ENCODE peak calls at places on chromosomes 1 and 21, in nine cellular contexts. T is PC-9, G is bronchial epithelial cell, X is GM10248, B is vagina, P is thoracic aorta, R is Panc1, S is HFF-Myc, U is neural progenitor cell. L is an unnamed sample.
A peak's percentile ranks its signal among the peaks of the same experiment; 100 is the strongest.

GRCh38 chr1:17700981-17701870 is 53.9 kb upstream of the ACTL8 start:
- DNase-seq in T (no peak), G (no peak), X (no peak), B (no peak), P (no peak), R (no peak), S (no peak), U (no peak), L (no peak)

GRCh38 chr1:86648255-86648654 is 56.1 kb upstream of the SH3GLB1 start:
- DNase-seq in T (no peak), G (peak; percentile 95), X (no peak), B (no peak), P (no peak), R (peak; percentile 70), S (peak; percentile 2), U (no peak), L (no peak)

GRCh38 chr1:34164510-34165381 is at the start of gene CSMD2:
- DNase-seq in T (no peak), G (peak; percentile 4), X (no peak), B (no peak), P (no peak), R (no peak), S (no peak), U (peak; percentile 88), L (no peak)

GRCh38 chr1:67883069-67883468 is 49.8 kb upstream of the GNG12 start:
- DNase-seq in T (no peak), G (peak; percentile 96), X (no peak), B (no peak), P (no peak), R (no peak), S (no peak), U (no peak), L (no peak)

GRCh38 chr1:173733912-173734311 is 19.1 kb downstream of the KLHL20 start:
- DNase-seq in T (no peak), G (no peak), X (no peak), B (no peak), P (no peak), R (no peak), S (no peak), U (no peak), L (no peak)

GRCh38 chr1:220999872-221000863 is 120.9 kb downstream of the HLX start:
- DNase-seq in T (no peak), G (peak; percentile 1), X (no peak), B (no peak), P (no peak), R (no peak), S (no peak), U (no peak), L (no peak)

GRCh38 chr1:247209306-247209900 is 37.6 kb upstream of the ZNF124 start:
- DNase-seq in T (no peak), G (no peak), X (no peak), B (no peak), P (no peak), R (no peak), S (peak; percentile 3), U (no peak), L (no peak)

GRCh38 chr1:102434421-102434820 is 437.7 kb upstream of the OLFM3 start:
- DNase-seq in T (no peak), G (no peak), X (no peak), B (no peak), P (no peak), R (peak; percentile 2), S (no peak), U (peak; percentile 52), L (no peak)

GRCh38 chr1:148367596-148367995 is 115.5 kb downstream of the PPIAL4G start:
- DNase-seq in T (no peak), G (no peak), X (no peak), B (no peak), P (no peak), R (no peak), S (no peak), U (no peak), L (no peak)

GRCh38 chr1:101371259-101371658 is 134.4 kb downstream of the S1PR1 start:
- DNase-seq in T (no peak), G (peak; percentile 85), X (peak; percentile 71), B (no peak), P (no peak), R (no peak), S (peak; percentile 24), U (no peak), L (no peak)

GRCh38 chr1:236021424-236022135 is 43.3 kb downstream of the NID1 start:
- DNase-seq in T (no peak), G (no peak), X (no peak), B (no peak), P (no peak), R (no peak), S (no peak), U (no peak), L (no peak)

GRCh38 chr1:212288614-212289013 is 3.4 kb downstream of the PPP2R5A start:
- DNase-seq in T (no peak), G (peak; percentile 55), X (no peak), B (no peak), P (no peak), R (no peak), S (no peak), U (no peak), L (no peak)

GRCh38 chr1:47664356-47664755 is 226.5 kb downstream of the FOXD2 start:
- DNase-seq in T (no peak), G (no peak), X (no peak), B (peak; percentile 34), P (no peak), R (no peak), S (no peak), U (no peak), L (no peak)

GRCh38 chr1:110235839-110236682 is 25.9 kb downstream of the KCNC4 start:
- DNase-seq in T (peak; percentile 42), G (peak; percentile 98), X (no peak), B (no peak), P (no peak), R (no peak), S (peak; percentile 24), U (no peak), L (no peak)

GRCh38 chr1:234675561-234675960 is 65.6 kb upstream of the IRF2BP2 start:
- DNase-seq in T (no peak), G (no peak), X (no peak), B (no peak), P (no peak), R (no peak), S (no peak), U (no peak), L (no peak)

GRCh38 chr1:181175955-181176354 is 87.5 kb downstream of the IER5 start:
- DNase-seq in T (no peak), G (no peak), X (no peak), B (no peak), P (no peak), R (no peak), S (no peak), U (no peak), L (no peak)

GRCh38 chr21:42636535-42636914 is 16.9 kb upstream of the PDE9A start:
- DNase-seq in T (no peak), G (peak; percentile 93), X (no peak), B (no peak), P (no peak), R (no peak), S (no peak), U (no peak), L (no peak)

GRCh38 chr1:109655624-109656519 is at the start of gene GSTM4:
- DNase-seq in T (peak; percentile 43), G (peak; percentile 25), X (peak; percentile 91), B (no peak), P (peak; percentile 53), R (no peak), S (no peak), U (peak; percentile 86), L (peak; percentile 82)

GRCh38 chr1:44636711-44637589 is 37.3 kb downstream of the TMEM53 start:
- DNase-seq in T (no peak), G (peak; percentile 84), X (no peak), B (no peak), P (no peak), R (no peak), S (peak; percentile 55), U (no peak), L (no peak)
- TF ChIP-seq CTCF in T (no peak), G (no peak), X (no peak), B (no peak), P (no peak), R (no peak), S (no peak), U (no peak), L (no peak)

DNA sequence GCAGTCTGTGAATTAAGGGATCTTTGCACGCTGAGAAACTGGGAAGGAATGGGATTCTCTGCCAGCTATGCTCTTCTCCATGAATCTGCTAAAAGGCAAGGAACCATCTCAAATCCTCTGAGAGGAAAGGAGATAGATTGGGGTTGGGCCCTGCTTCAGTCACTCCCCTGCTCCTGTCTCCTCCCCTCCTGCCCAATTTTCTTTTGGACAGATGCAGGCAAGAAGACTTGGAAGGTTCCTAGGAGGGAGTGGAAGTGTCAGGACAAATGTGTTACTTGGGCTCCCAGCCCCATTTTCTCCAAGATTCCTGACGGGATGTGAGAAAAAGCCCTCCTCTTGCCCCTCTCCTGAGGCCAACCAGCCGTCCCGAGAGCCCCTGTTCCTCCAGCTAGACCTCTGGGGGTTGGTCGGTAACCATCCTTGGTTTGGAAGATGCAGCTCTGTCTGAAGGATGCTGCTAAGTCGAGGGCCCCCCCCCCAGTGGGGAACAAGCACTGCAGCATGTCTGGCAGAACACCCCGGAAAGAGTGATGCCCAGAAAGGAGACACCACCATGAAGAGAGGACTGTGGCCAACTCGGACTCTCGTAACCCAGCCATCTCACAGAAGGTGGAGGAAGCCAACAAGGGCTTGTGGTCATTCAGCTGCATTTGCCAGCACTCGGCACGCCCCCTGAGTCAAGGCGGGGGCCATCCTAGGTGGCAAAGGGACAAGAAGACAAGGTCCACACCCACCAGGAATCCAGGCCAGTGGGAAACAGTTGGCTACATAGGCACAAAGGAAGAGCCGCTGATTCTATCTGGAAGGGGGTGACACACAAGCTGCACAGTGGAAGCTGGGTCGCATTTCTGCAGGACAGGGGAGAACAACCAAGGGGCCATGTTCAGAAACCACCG is 43.7 kb downstream of the CDK18 start:
- DNase-seq in T (no peak), G (no peak), X (no peak), B (peak; percentile 91), P (no peak), R (no peak), S (no peak), U (no peak), L (no peak)
- TF ChIP-seq CTCF in T (no peak), G (no peak), X (no peak), B (no peak), P (no peak), R (no peak), S (no peak), U (no peak), L (no peak)

DNA sequence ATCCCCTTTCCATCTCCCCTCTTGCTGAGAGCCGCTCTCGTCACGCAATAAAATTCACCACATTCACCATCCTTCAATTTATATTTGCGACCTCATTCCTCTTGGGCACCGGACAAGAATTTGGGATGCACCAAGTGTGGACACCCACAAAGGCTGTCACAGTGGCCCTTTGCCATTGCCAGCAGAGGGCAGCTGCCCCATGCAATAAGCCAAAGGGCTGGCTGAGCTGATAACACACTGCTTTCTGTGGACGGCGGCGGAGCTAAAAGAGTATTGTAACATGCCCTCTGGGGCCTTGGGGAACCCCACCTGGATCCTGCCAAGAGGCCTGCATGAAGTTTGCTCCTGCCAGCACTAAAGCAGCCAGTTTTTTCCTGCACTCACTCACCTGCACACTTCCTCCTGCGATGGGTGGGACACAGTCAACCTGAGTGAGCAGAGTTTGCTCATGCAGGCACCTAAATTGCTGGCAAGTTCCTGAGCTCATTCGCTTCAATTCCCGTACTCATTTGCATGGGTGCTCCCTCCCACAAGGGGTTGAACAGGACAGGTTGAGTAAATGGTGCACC is 792.3 kb upstream of the ADAMTS5 start:
- DNase-seq in T (peak; percentile 27), G (no peak), X (no peak), B (no peak), P (no peak), R (no peak), S (no peak), U (peak; percentile 57), L (no peak)
- TF ChIP-seq CTCF in T (peak; percentile 40), G (peak; percentile 66), X (peak; percentile 25), B (no peak), P (no peak), R (no peak), S (peak; percentile 62), U (peak; percentile 57), L (no peak)

GRCh38 chr1:60970081-60970509 is 112.3 kb upstream of the NFIA start:
- DNase-seq in T (no peak), G (peak; percentile 42), X (no peak), B (no peak), P (no peak), R (peak; percentile 15), S (no peak), U (peak; percentile 68), L (no peak)
- TF ChIP-seq CTCF in T (peak; percentile 50), G (peak; percentile 50), X (no peak), B (no peak), P (peak; percentile 48), R (peak; percentile 51), S (no peak), U (peak; percentile 51), L (no peak)